ENCODE peak calls at places on chromosome 18, in eight cellular contexts. N is brain microvascular endothelial cell, A is kidney epithelial cell, T is AG04450, B is spleen, Z is cardiac muscle cell, P is A549, M is neuronal stem cell. H is an unnamed sample.

GRCh38 chr18:70181015-70181414 is 24.5 kb downstream of the RTTN start:
- DNase-seq in N (peak; percentile 60), T (peak; percentile 36), Z (peak; percentile 53), P (peak; percentile 25), B (no peak), M (no peak), A (peak; percentile 69), H (no peak)

GRCh38 chr18:73768043-73768442 is 379.6 kb downstream of the FBXO15 start:
- DNase-seq in A (no peak), P (no peak), B (no peak), M (no peak), T (no peak), Z (no peak), N (no peak), H (no peak)

GRCh38 chr18:61589724-61590065 is 256.5 kb downstream of the CDH20 start:
- DNase-seq in A (no peak), T (no peak), N (peak; percentile 64), B (no peak), Z (peak; percentile 90), P (no peak), M (no peak), H (no peak)

GRCh38 chr18:41009926-41010325 is 945.1 kb upstream of the PIK3C3 start:
- DNase-seq in P (no peak), Z (no peak), T (no peak), B (no peak), M (no peak), N (no peak), A (no peak), H (no peak)

GRCh38 chr18:78246041-78246440 is 733.6 kb upstream of the SALL3 start:
- DNase-seq in Z (no peak), N (no peak), B (no peak), P (no peak), M (no peak), A (no peak), T (no peak), H (no peak)

GRCh38 chr18:28159055-28159454 is 17.9 kb downstream of the CDH2 start:
- DNase-seq in P (no peak), A (no peak), Z (no peak), T (no peak), B (no peak), N (no peak), M (no peak), H (no peak)

GRCh38 chr18:40159141-40160017 is 1795.7 kb upstream of the PIK3C3 start:
- DNase-seq in M (peak; percentile 26), B (no peak), T (no peak), N (peak; percentile 46), P (no peak), Z (peak; percentile 68), A (no peak), H (no peak)

GRCh38 chr18:6405237-6406074 is 9.3 kb downstream of the L3MBTL4 start:
- DNase-seq in B (no peak), Z (peak; percentile 24), M (no peak), A (no peak), N (peak; percentile 36), P (no peak), T (no peak), H (no peak)

GRCh38 chr18:45837283-45838070 is 12.0 kb downstream of the SIGLEC15 start:
- DNase-seq in M (peak; percentile 43), A (no peak), Z (peak; percentile 64), B (peak; percentile 89), P (no peak), T (no peak), N (no peak), H (peak; percentile 44)

DNA sequence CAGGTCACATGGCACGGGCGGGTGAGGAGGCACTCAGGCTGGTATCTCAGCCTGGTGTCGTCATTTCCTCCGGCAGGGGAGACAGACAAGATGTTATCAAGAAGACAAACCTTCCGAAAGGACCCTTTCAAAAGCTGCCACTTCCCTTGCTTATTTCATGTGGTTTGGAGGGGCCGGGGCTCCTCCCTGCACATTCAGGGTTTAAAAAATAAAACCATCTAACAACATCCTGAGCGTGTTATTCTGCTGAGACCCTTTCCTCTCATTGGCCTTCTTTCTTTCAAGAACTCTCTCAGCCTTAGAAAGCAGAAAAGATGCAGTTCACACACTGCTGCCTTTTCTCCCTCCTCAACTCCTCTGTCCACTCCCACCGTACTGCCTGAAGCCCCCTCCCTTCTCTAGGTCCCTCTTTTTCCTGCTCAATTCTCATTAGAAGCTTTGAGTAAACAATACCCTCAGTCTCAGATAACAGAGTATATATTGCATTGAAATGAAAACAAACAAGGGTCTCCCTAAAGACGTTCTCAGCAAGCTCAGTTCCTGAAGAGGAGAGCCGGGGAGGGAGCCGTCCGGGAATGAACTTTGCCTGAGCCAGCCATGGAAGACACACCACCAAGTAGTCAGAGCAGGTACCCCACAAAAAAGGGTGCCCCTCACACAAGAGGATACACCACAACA is 9.8 kb downstream of the SMAD7 start:
- DNase-seq in P (no peak), Z (no peak), M (no peak), N (no peak), T (no peak), A (no peak), B (peak; percentile 90), H (no peak)
- H3K4me3 ChIP-seq in P (peak overlapping the region; percentile 80), Z (no peak overlapping the region), M (no peak overlapping the region), N (peak overlapping the region; percentile 6), T (peak overlapping the region; percentile 15), A (peak overlapping the region; percentile 42), B (peak overlapping the region; percentile 10), H (peak overlapping the region; percentile 15)

DNA sequence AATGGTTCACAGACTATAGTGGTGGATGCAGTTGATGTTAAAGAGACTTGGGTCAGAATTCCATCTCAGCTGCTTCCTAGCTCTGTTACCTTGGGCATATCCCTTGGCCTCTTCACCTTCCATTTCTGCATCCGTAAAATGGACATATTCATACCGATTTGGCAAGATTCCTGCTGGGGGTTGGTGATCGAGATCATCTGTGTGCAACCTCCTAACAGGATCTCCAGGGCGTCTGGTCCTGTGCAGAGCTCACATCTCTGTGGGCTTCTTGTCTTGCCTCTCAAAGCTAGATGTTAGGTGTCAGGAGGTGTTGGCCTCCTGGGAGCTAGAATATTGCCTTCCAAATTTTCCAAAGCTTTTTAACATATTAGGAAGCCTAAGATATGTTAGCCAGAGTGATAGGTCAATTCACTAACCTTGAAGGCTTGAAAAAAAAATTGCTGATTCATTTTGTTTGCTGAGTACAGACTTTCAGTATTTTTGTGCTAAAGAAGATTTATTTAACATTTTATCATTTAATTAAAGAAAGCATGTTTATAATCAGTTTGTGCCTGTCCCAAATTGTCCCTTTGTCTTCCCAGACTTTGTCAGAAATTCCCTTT is 69.7 kb upstream of the ZNF516 start:
- DNase-seq in A (no peak), B (no peak), Z (peak; percentile 20), M (no peak), P (no peak), T (no peak), N (no peak), H (no peak)
- H3K4me3 ChIP-seq in A (no peak overlapping the region), B (peak overlapping the region; percentile 12), Z (no peak overlapping the region), M (no peak overlapping the region), P (no peak overlapping the region), T (no peak overlapping the region), N (no peak overlapping the region), H (peak overlapping the region; percentile 56)

GRCh38 chr18:65259403-65259802 is 491.4 kb upstream of the CDH7 start:
- DNase-seq in N (no peak), P (no peak), B (no peak), Z (no peak), A (no peak), T (no peak), M (no peak), H (no peak)
- H3K4me3 ChIP-seq in N (no peak overlapping the region), P (no peak overlapping the region), B (no peak overlapping the region), Z (no peak overlapping the region), A (no peak overlapping the region), T (no peak overlapping the region), M (no peak overlapping the region), H (no peak overlapping the region)

DNA sequence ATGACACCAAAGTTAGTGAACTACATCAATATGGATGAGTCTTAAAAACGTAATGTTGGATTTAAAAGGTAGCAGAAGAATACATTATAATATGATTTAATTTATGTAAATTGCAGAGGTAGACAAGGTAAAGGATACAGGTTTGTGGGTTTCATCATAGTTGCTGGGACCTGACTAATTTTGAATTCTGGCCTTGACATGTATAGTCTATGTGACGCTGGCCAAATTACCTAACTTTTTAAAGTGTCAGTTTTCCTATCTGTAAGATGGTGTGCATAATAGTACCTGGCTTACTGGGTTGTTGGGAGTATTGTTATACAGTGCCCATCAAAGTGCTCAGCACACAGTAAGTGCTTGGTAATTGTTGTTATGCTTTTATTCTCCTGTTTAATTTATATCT is 34.5 kb downstream of the GALNT1 start:
- DNase-seq in N (no peak), B (no peak), T (no peak), A (no peak), M (no peak), Z (no peak), P (no peak), H (no peak)
- H3K4me3 ChIP-seq in N (no peak overlapping the region), B (no peak overlapping the region), T (no peak overlapping the region), A (no peak overlapping the region), M (no peak overlapping the region), Z (no peak overlapping the region), P (no peak overlapping the region), H (no peak overlapping the region)

DNA sequence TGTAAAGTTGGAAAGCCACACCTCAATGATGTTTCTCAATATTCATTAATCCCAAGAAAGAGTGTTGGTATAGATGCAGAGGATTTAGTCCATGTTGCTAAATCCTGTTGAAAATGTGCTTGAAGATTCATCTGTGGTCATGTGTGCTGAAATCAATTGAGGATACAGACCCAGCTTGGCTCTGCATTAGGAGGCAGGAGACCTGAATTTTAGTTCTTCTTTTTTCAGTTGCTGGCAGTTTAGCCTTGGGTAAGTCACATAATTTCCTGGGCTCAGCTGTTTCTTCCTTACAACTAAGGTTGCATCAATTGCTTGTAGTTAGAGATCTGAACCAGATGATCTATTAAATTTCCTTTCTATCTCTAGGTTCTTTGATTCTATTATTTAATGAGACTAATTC is 54.4 kb downstream of the SETBP1 start:
- DNase-seq in Z (no peak), M (no peak), N (no peak), T (no peak), P (no peak), B (no peak), A (no peak), H (no peak)
- H3K4me3 ChIP-seq in Z (no peak overlapping the region), M (no peak overlapping the region), N (no peak overlapping the region), T (no peak overlapping the region), P (no peak overlapping the region), B (no peak overlapping the region), A (no peak overlapping the region), H (no peak overlapping the region)